ENCODE peak calls at places on chromosomes 11 and 22, in seven cellular contexts. B is activated naive CD8-positive, alpha-beta T cell treated with anti-CD3 and anti-CD28 coated beads for 36 hours; D is HS-5; Z is HEK293T; I is mucosa of gallbladder; J is body of pancreas; Q is activated CD4-positive, alpha-beta T cell treated with anti-CD3 and anti-CD28 coated beads, Interleukin-2, amount 50 U/mL, for 48 hours. F is an unnamed sample.

GRCh38 chr22:27107005-27107404 is 449.6 kb downstream of the MIAT start:
- DNase-seq in I (no peak), Q (no peak), D (no peak), B (no peak), Z (no peak), J (no peak), F (no peak)

GRCh38 chr11:368414-369335 is 624 bp upstream of the B4GALNT4 start:
- DNase-seq in Z (no peak), J (no peak), B (no peak), D (no peak), Q (no peak), I (no peak), F (no peak)

GRCh38 chr22:32444068-32444467 is 20.2 kb downstream of the BPIFC start:
- DNase-seq in Q (no peak), Z (peak; percentile 46), B (no peak), I (no peak), J (no peak), D (no peak), F (no peak)

GRCh38 chr11:82776377-82776776 is 42.7 kb upstream of the FAM181B start:
- DNase-seq in D (no peak), I (no peak), J (no peak), Z (no peak), Q (no peak), B (no peak), F (no peak)

GRCh38 chr11:118572075-118572913 is at the start of gene ARCN1:
- DNase-seq in Q (peak; percentile 73), Z (peak; percentile 80), I (peak; percentile 62), J (peak; percentile 76), B (peak; percentile 77), D (no peak), F (peak; percentile 82)

GRCh38 chr22:46076651-46077339 is 73.5 kb upstream of the PPARA start:
- DNase-seq in J (peak; percentile 53), D (no peak), B (no peak), Z (no peak), Q (no peak), I (no peak), F (peak; percentile 88)

GRCh38 chr11:1515082-1516060 is 28.8 kb upstream of the MOB2 start:
- DNase-seq in Z (peak; percentile 92), D (no peak), Q (peak; percentile 83), I (peak; percentile 73), J (peak; percentile 86), B (peak; percentile 76), F (peak; percentile 62)

GRCh38 chr22:46070722-46071450 is 79.4 kb upstream of the PPARA start:
- DNase-seq in B (peak; percentile 65), Q (peak; percentile 53), J (peak; percentile 68), D (no peak), I (no peak), Z (peak; percentile 65), F (peak; percentile 78)

GRCh38 chr22:28032896-28033295 is 113.8 kb upstream of the PITPNB start:
- DNase-seq in Q (no peak), B (no peak), Z (no peak), J (no peak), I (no peak), D (no peak), F (no peak)